ENCODE peak calls at places on chromosome 16, in five cellular contexts. One of them, this sample, is unnamed.

GRCh38 chr16:24635900-24636610 is 93.4 kb upstream of the TNRC6A start:
- DNase-seq in mesothelial cell of epicardium: peak; percentile 87
- DNase-seq in B cell: no peak
- DNase-seq in fibroblast of lung: peak; percentile 91
- DNase-seq in left ventricle myocardium inferior: peak; percentile 70
- DNase-seq in this sample: no peak

GRCh38 chr16:85998868-85999729 is 100.1 kb downstream of the IRF8 start:
- DNase-seq in fibroblast of lung: no peak
- DNase-seq in mesothelial cell of epicardium: no peak
- DNase-seq in B cell: no peak
- DNase-seq in left ventricle myocardium inferior: no peak
- DNase-seq in this sample: no peak

GRCh38 chr16:80346160-80346632 is 194.6 kb upstream of the DYNLRB2 start:
- DNase-seq in left ventricle myocardium inferior: no peak
- DNase-seq in mesothelial cell of epicardium: no peak
- DNase-seq in fibroblast of lung: peak; percentile 14
- DNase-seq in B cell: no peak
- DNase-seq in this sample: no peak

GRCh38 chr16:5036228-5037156 is 2.8 kb upstream of the NAGPA start:
- DNase-seq in fibroblast of lung: peak; percentile 70
- DNase-seq in left ventricle myocardium inferior: no peak
- DNase-seq in B cell: peak; percentile 2
- DNase-seq in mesothelial cell of epicardium: no peak
- DNase-seq in this sample: no peak

GRCh38 chr16:66041907-66042306 is 324.6 kb upstream of the CDH5 start:
- DNase-seq in mesothelial cell of epicardium: no peak
- DNase-seq in B cell: no peak
- DNase-seq in fibroblast of lung: no peak
- DNase-seq in left ventricle myocardium inferior: no peak
- DNase-seq in this sample: no peak

GRCh38 chr16:85028638-85029412 is 1.2 kb downstream of the KIAA0513 start:
- DNase-seq in fibroblast of lung: peak; percentile 76
- DNase-seq in left ventricle myocardium inferior: no peak
- DNase-seq in mesothelial cell of epicardium: no peak
- DNase-seq in B cell: peak; percentile 41
- DNase-seq in this sample: peak; percentile 48

GRCh38 chr16:19923396-19923795 is 38.7 kb upstream of the GPRC5B start:
- DNase-seq in left ventricle myocardium inferior: no peak
- DNase-seq in fibroblast of lung: no peak
- DNase-seq in mesothelial cell of epicardium: peak; percentile 21
- DNase-seq in B cell: no peak
- DNase-seq in this sample: no peak

GRCh38 chr16:10009691-10010090 is 172.5 kb downstream of the GRIN2A start:
- DNase-seq in B cell: no peak
- DNase-seq in fibroblast of lung: no peak
- DNase-seq in mesothelial cell of epicardium: no peak
- DNase-seq in left ventricle myocardium inferior: no peak
- DNase-seq in this sample: no peak

GRCh38 chr16:46743232-46743719 is 4.9 kb downstream of the MYLK3 start:
- DNase-seq in mesothelial cell of epicardium: no peak
- DNase-seq in B cell: peak; percentile 77
- DNase-seq in left ventricle myocardium inferior: peak; percentile 46
- DNase-seq in fibroblast of lung: peak; percentile 51
- DNase-seq in this sample: no peak

GRCh38 chr16:88533945-88534641 is 36.1 kb upstream of the ZC3H18 start:
- DNase-seq in mesothelial cell of epicardium: peak; percentile 81
- DNase-seq in B cell: peak; percentile 100
- DNase-seq in left ventricle myocardium inferior: peak; percentile 83
- DNase-seq in fibroblast of lung: peak; percentile 48
- DNase-seq in this sample: peak; percentile 55

GRCh38 chr16:50252082-50252611 is 14.2 kb upstream of the ADCY7 start:
- DNase-seq in left ventricle myocardium inferior: no peak
- DNase-seq in mesothelial cell of epicardium: no peak
- DNase-seq in fibroblast of lung: no peak
- DNase-seq in B cell: no peak
- DNase-seq in this sample: no peak

GRCh38 chr16:28596115-28596630 is 677 bp downstream of the SULT1A2 start:
- DNase-seq in fibroblast of lung: no peak
- DNase-seq in mesothelial cell of epicardium: no peak
- DNase-seq in left ventricle myocardium inferior: no peak
- DNase-seq in B cell: no peak
- DNase-seq in this sample: no peak

GRCh38 chr16:87635541-87636049 is 33.3 kb downstream of the JPH3 start:
- DNase-seq in left ventricle myocardium inferior: peak; percentile 44
- DNase-seq in mesothelial cell of epicardium: peak; percentile 57
- DNase-seq in B cell: peak; percentile 85
- DNase-seq in fibroblast of lung: peak; percentile 18
- DNase-seq in this sample: peak; percentile 51

GRCh38 chr16:10045947-10046346 is 136.3 kb downstream of the GRIN2A start:
- DNase-seq in mesothelial cell of epicardium: no peak
- DNase-seq in fibroblast of lung: no peak
- DNase-seq in left ventricle myocardium inferior: no peak
- DNase-seq in B cell: no peak
- DNase-seq in this sample: no peak

GRCh38 chr16:28218109-28218508 is 6.3 kb upstream of the XPO6 start:
- DNase-seq in left ventricle myocardium inferior: no peak
- DNase-seq in fibroblast of lung: peak; percentile 20
- DNase-seq in B cell: peak; percentile 62
- DNase-seq in mesothelial cell of epicardium: no peak
- DNase-seq in this sample: peak; percentile 35

GRCh38 chr16:14168146-14168545 is 97.0 kb downstream of the MRTFB start:
- DNase-seq in left ventricle myocardium inferior: no peak
- DNase-seq in mesothelial cell of epicardium: no peak
- DNase-seq in B cell: no peak
- DNase-seq in fibroblast of lung: peak; percentile 71
- DNase-seq in this sample: no peak

GRCh38 chr16:50227120-50227519 is 39.2 kb upstream of the ADCY7 start:
- DNase-seq in mesothelial cell of epicardium: no peak
- DNase-seq in left ventricle myocardium inferior: no peak
- DNase-seq in B cell: no peak
- DNase-seq in fibroblast of lung: no peak
- DNase-seq in this sample: no peak

GRCh38 chr16:53518550-53519416 is 15.8 kb upstream of the AKTIP start:
- DNase-seq in fibroblast of lung: peak; percentile 37
- DNase-seq in left ventricle myocardium inferior: no peak
- DNase-seq in mesothelial cell of epicardium: no peak
- DNase-seq in B cell: peak; percentile 69
- DNase-seq in this sample: peak; percentile 73

GRCh38 chr16:11359370-11359769 is 14.1 kb downstream of the RMI2 start:
- DNase-seq in mesothelial cell of epicardium: peak; percentile 54
- DNase-seq in fibroblast of lung: peak; percentile 85
- DNase-seq in left ventricle myocardium inferior: no peak
- DNase-seq in B cell: no peak
- DNase-seq in this sample: no peak

GRCh38 chr16:81463296-81463890 is 18.8 kb downstream of the CMIP start:
- DNase-seq in B cell: no peak
- DNase-seq in mesothelial cell of epicardium: no peak
- DNase-seq in fibroblast of lung: no peak
- DNase-seq in left ventricle myocardium inferior: no peak
- DNase-seq in this sample: no peak

DNA sequence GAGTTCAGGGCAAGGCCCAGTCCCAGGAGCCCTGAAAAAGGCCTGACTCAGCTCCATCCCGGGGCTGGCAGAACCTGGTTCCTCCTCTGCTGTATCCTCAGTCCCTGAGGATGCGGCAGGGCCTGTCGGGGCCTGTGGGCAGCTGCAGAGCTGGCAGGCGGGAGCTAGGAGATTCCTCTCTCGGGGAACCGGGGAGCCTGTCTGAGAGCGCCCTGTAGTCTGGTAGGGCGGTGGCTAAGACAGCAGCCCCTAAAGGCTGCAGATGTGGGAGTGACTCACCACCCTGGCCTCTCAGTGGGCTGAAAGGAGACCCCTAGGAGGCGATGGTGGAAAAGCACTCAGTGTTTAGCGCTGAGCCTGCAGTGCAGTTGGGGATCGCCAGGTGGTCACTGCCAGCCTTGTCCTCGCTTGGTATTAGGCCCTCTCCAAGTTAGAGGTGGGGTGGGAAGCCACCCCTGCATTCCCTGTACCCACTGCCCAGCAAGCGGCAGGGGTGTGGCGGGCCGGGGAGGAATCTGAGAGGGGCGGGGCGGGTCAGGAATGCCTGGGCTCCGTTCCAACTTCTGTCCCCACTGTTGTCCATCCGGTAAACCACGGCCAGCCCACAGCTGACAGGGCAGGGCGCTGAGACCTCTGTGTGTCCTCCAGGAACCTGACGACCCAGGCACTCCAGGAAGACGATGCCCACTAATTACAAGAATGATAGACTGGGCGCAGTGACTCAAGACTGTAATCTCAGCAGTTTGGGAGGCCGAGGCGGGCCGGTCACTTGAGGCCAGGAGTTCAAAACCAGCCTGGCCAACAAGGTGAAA is 29.5 kb upstream of the CDH1 start:
- DNase-seq in left ventricle myocardium inferior: peak; percentile 38
- DNase-seq in B cell: no peak
- DNase-seq in mesothelial cell of epicardium: peak; percentile 51
- DNase-seq in fibroblast of lung: peak; percentile 77
- DNase-seq in this sample: no peak
- TF ChIP-seq CTCF in left ventricle myocardium inferior: no peak
- TF ChIP-seq CTCF in B cell: no peak
- TF ChIP-seq CTCF in mesothelial cell of epicardium: no peak
- TF ChIP-seq CTCF in fibroblast of lung: no peak
- TF ChIP-seq CTCF in this sample: no peak

GRCh38 chr16:71547168-71547567 is 20.9 kb downstream of the CHST4 start:
- DNase-seq in mesothelial cell of epicardium: no peak
- DNase-seq in B cell: no peak
- DNase-seq in left ventricle myocardium inferior: no peak
- DNase-seq in fibroblast of lung: no peak
- DNase-seq in this sample: no peak

GRCh38 chr16:71557299-71557698 is 19.6 kb downstream of the TAT start:
- DNase-seq in left ventricle myocardium inferior: no peak
- DNase-seq in fibroblast of lung: no peak
- DNase-seq in B cell: no peak
- DNase-seq in mesothelial cell of epicardium: no peak
- DNase-seq in this sample: no peak

GRCh38 chr16:71557954-71558582 is 18.8 kb downstream of the TAT start:
- DNase-seq in mesothelial cell of epicardium: no peak
- DNase-seq in fibroblast of lung: no peak
- DNase-seq in left ventricle myocardium inferior: no peak
- DNase-seq in B cell: no peak
- DNase-seq in this sample: no peak

GRCh38 chr16:71555230-71555891 is 21.5 kb downstream of the TAT start:
- DNase-seq in left ventricle myocardium inferior: no peak
- DNase-seq in fibroblast of lung: no peak
- DNase-seq in mesothelial cell of epicardium: no peak
- DNase-seq in B cell: no peak
- DNase-seq in this sample: no peak

DNA sequence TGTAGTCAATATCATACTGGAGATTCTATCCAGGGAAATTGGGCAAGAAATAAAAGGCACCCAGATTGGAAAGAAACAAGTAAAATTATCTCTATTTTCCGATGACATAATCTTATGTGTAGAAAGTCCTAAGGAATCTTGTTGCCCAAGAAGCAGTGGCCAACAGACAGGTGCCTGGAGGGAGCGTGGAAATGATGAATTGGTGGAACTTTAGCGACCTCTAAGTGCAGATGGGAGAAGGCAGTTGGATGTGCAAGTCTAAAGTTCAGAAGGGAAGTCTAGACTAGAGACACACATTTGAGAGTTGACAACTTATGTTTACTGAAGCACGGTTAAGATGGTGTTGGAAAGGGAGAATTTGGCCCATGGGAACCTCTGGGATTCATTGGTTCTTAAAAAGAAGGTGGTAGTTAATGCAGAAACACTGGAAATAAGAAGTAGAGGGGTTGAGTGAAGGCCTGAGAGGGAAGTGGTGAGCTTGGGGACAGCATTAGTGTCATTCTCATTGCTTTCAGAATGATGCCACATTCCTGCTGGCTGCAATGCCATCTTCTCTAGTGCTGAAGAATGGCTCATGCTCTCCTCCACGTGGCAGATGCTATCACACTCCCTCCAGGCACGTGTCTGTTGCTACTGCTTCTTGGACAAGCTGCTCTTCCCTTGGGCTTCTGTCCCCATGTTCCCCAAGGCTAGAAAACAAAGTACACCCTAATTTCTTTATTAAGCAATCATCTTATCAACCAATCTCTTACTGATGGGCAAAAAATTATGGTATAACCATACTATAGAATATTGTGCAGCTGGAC is 24.0 kb downstream of the TAT start:
- DNase-seq in left ventricle myocardium inferior: no peak
- DNase-seq in fibroblast of lung: no peak
- DNase-seq in mesothelial cell of epicardium: no peak
- DNase-seq in B cell: no peak
- DNase-seq in this sample: no peak
- TF ChIP-seq CTCF in left ventricle myocardium inferior: no peak
- TF ChIP-seq CTCF in fibroblast of lung: no peak
- TF ChIP-seq CTCF in mesothelial cell of epicardium: no peak
- TF ChIP-seq CTCF in B cell: no peak
- TF ChIP-seq CTCF in this sample: no peak

GRCh38 chr16:31474173-31474714 is 2.3 kb downstream of the TGFB1I1 start:
- DNase-seq in mesothelial cell of epicardium: no peak
- DNase-seq in B cell: no peak
- DNase-seq in left ventricle myocardium inferior: no peak
- DNase-seq in fibroblast of lung: peak; percentile 95
- DNase-seq in this sample: no peak
- TF ChIP-seq CTCF in mesothelial cell of epicardium: no peak
- TF ChIP-seq CTCF in B cell: no peak
- TF ChIP-seq CTCF in left ventricle myocardium inferior: no peak
- TF ChIP-seq CTCF in fibroblast of lung: no peak
- TF ChIP-seq CTCF in this sample: no peak

GRCh38 chr16:2366660-2367309 is 26.3 kb upstream of the ABCA3 start:
- DNase-seq in fibroblast of lung: no peak
- DNase-seq in mesothelial cell of epicardium: no peak
- DNase-seq in left ventricle myocardium inferior: no peak
- DNase-seq in B cell: no peak
- DNase-seq in this sample: no peak

GRCh38 chr16:2364638-2365210 is 24.2 kb upstream of the ABCA3 start:
- DNase-seq in fibroblast of lung: peak; percentile 9
- DNase-seq in left ventricle myocardium inferior: no peak
- DNase-seq in mesothelial cell of epicardium: no peak
- DNase-seq in B cell: no peak
- DNase-seq in this sample: no peak

GRCh38 chr16:2365895-2366294 is 25.4 kb upstream of the ABCA3 start:
- DNase-seq in left ventricle myocardium inferior: no peak
- DNase-seq in B cell: no peak
- DNase-seq in fibroblast of lung: peak; percentile 87
- DNase-seq in mesothelial cell of epicardium: no peak
- DNase-seq in this sample: no peak

GRCh38 chr16:2362218-2362617 is 21.7 kb upstream of the ABCA3 start:
- DNase-seq in left ventricle myocardium inferior: no peak
- DNase-seq in mesothelial cell of epicardium: no peak
- DNase-seq in B cell: no peak
- DNase-seq in fibroblast of lung: no peak
- DNase-seq in this sample: no peak

DNA sequence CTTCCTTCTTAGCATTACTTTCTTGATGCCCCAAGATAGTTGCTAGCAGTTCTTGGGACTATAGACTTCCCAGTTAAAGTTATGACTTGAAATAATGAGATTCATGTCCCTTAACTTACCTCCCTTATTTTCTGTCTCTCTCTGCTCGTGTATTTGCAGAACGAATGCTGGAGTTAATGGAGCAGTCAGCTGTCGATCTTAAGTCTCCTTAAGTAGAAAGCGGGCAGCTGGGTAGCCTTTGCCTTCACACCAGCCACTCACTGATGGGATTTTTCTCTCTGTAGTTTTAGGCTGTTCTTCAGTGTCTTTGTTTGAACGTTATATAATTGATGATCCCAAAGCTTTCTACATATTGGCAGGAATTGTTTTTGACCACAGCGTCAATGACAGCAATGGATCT is 24.9 kb upstream of the ABCA3 start:
- DNase-seq in fibroblast of lung: no peak
- DNase-seq in left ventricle myocardium inferior: no peak
- DNase-seq in mesothelial cell of epicardium: no peak
- DNase-seq in B cell: no peak
- DNase-seq in this sample: no peak
- TF ChIP-seq CTCF in fibroblast of lung: no peak
- TF ChIP-seq CTCF in left ventricle myocardium inferior: no peak
- TF ChIP-seq CTCF in mesothelial cell of epicardium: no peak
- TF ChIP-seq CTCF in B cell: no peak
- TF ChIP-seq CTCF in this sample: no peak

This sample was measured in natural killer cell.